ENCODE peak calls at places on chromosomes 3 and 15, in ten cellular contexts. K is CD8-positive, alpha-beta T cell; L is upper lobe of right lung; S is fibroblast of lung; T is heart left ventricle; G is esophagus muscularis mucosa; E is HCT116; P is transverse colon; I is suprapubic skin; X is IMR-90. Q is an unnamed sample.

GRCh38 chr15:83960192-83960829 is 275.3 kb upstream of the GOLGA6L4 start:
- DNase-seq in S (no peak), E (no peak), G (no peak), P (no peak), I (no peak), L (no peak), T (no peak), X (no peak), K (no peak), Q (no peak)

GRCh38 chr15:100731259-100732156 is 129.1 kb downstream of the ASB7 start:
- DNase-seq in S (no peak), I (no peak), P (no peak), L (no peak), X (peak; percentile 36), T (no peak), G (peak; percentile 47), E (no peak), K (no peak), Q (peak; percentile 60)

GRCh38 chr3:129211772-129212171 is 28.1 kb upstream of the CNBP start:
- DNase-seq in T (peak; percentile 51), X (peak; percentile 79), E (peak; percentile 98), I (peak; percentile 79), P (peak; percentile 91), S (peak; percentile 83), G (no peak), K (no peak), L (peak; percentile 88), Q (no peak)

GRCh38 chr3:152413244-152413643 is 144.5 kb downstream of the MBNL1 start:
- DNase-seq in G (no peak), K (no peak), P (no peak), I (no peak), T (no peak), L (no peak), S (no peak), E (no peak), X (peak; percentile 37), Q (no peak)

GRCh38 chr3:116148881-116149530 is 296.3 kb downstream of the LSAMP start:
- DNase-seq in E (no peak), T (no peak), K (no peak), S (peak; percentile 64), L (no peak), I (no peak), G (no peak), X (peak; percentile 63), P (no peak), Q (no peak)

GRCh38 chr3:133119146-133119545 is 81.0 kb downstream of the TMEM108 start:
- DNase-seq in E (no peak), P (no peak), X (no peak), T (no peak), K (no peak), S (peak; percentile 45), L (no peak), I (no peak), G (no peak), Q (no peak)

GRCh38 chr3:160587105-160587504 is 21.7 kb upstream of the KPNA4 start:
- DNase-seq in K (no peak), L (no peak), G (no peak), I (no peak), S (no peak), E (no peak), X (no peak), T (no peak), P (no peak), Q (no peak)

GRCh38 chr3:45868213-45868612 is 18.1 kb upstream of the CCR9 start:
- DNase-seq in G (no peak), E (no peak), X (no peak), I (no peak), L (no peak), P (no peak), T (no peak), K (no peak), S (no peak), Q (no peak)

GRCh38 chr15:45458746-45459403 is 63.7 kb downstream of the SLC30A4 start:
- DNase-seq in T (peak; percentile 73), L (no peak), S (peak; percentile 58), G (no peak), E (no peak), K (peak; percentile 74), X (peak; percentile 37), I (peak; percentile 74), P (peak; percentile 84), Q (no peak)

GRCh38 chr15:40238927-40239591 is at the start of gene PAK6:
- DNase-seq in S (no peak), K (no peak), G (no peak), P (peak; percentile 46), X (peak; percentile 53), E (peak; percentile 51), I (no peak), T (no peak), L (peak; percentile 84), Q (no peak)

GRCh38 chr15:31280037-31280830 is 46.4 kb upstream of the KLF13 start:
- DNase-seq in G (no peak), P (peak; percentile 14), L (peak; percentile 52), I (peak; percentile 61), S (no peak), E (no peak), K (no peak), T (peak; percentile 20), X (no peak), Q (no peak)

GRCh38 chr3:194631696-194632095 is 1.5 kb downstream of the TMEM44 start:
- DNase-seq in G (no peak), P (no peak), I (peak; percentile 29), S (no peak), L (no peak), E (no peak), X (no peak), K (no peak), T (no peak), Q (no peak)

GRCh38 chr15:22806156-22806555 is 19.7 kb downstream of the NIPA1 start:
- DNase-seq in L (no peak), K (no peak), S (no peak), P (no peak), X (no peak), T (no peak), E (no peak), I (no peak), G (no peak), Q (no peak)

GRCh38 chr15:51108933-51109550 is 14.3 kb upstream of the TNFAIP8L3 start:
- DNase-seq in L (no peak), P (no peak), E (no peak), G (no peak), K (no peak), S (peak; percentile 95), I (no peak), T (no peak), X (peak; percentile 92), Q (peak; percentile 54)

GRCh38 chr15:41882689-41883483 is 11.0 kb downstream of the SPTBN5 start:
- DNase-seq in G (no peak), T (no peak), S (no peak), L (no peak), K (no peak), X (no peak), I (no peak), E (no peak), P (no peak), Q (no peak)
- TF ChIP-seq CTCF in G (no peak), T (no peak), S (no peak), L (no peak), K (no peak), X (no peak), I (no peak), E (no peak), P (no peak), Q (no peak)

GRCh38 chr3:55720614-55721013 is 233.5 kb upstream of the WNT5A start:
- DNase-seq in E (no peak), K (no peak), P (no peak), I (no peak), G (no peak), S (peak; percentile 61), X (peak; percentile 80), T (no peak), L (no peak), Q (no peak)

GRCh38 chr3:55719508-55719907 is 232.4 kb upstream of the WNT5A start:
- DNase-seq in E (no peak), X (no peak), S (peak; percentile 31), P (no peak), L (no peak), T (no peak), K (no peak), G (peak; percentile 53), I (no peak), Q (no peak)

GRCh38 chr3:55724407-55724784 is 237.3 kb upstream of the WNT5A start:
- DNase-seq in G (no peak), L (no peak), S (no peak), E (no peak), I (no peak), P (no peak), K (no peak), T (no peak), X (no peak), Q (no peak)

GRCh38 chr3:55723653-55724406 is 236.7 kb upstream of the WNT5A start:
- DNase-seq in E (no peak), L (no peak), G (peak; percentile 60), T (no peak), I (no peak), S (no peak), K (no peak), X (no peak), P (no peak), Q (no peak)

DNA sequence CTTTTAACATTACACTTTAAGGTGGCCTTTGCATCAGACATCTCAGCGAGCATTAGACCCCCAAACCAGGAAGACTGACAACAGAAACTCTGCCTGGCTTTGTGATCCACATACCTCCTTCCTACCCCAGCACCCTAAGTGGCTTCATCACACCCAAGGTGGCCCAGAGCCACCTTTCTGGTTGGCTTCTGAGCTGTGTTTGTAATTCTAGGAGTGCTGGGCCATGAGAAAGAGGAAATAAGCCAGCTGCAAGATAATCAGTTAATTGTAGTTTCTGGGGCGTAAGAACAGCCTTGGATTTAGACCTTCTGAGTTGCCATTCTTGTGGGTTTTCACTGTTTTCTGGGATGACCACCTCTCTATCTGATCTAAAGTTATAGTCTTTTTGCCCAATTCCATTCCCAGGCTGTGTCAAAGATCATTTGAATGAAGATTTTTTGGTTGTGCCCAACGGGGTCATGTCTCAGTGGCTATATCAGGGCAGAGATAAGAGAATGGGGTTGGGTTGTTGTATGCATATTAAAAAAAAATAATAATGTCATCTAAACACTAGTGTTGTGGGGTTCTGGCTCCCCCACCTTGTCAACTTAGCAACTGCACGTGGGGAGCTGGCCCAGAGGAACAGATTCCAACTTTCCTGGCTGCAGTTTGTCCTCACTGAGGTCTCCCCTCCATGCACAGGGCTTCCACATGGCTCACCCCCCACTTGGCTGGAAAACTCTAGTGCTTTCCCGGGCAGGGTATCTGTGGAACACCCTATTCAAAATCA is 234.8 kb upstream of the WNT5A start:
- DNase-seq in S (peak; percentile 47), K (no peak), L (no peak), P (peak; percentile 32), X (peak; percentile 51), G (peak; percentile 57), E (no peak), I (no peak), T (no peak), Q (no peak)
- H3K4me3 ChIP-seq in S (no peak overlapping the region), K (no peak overlapping the region), L (no peak overlapping the region), P (no peak overlapping the region), X (no peak overlapping the region), G (no peak overlapping the region), E (no peak overlapping the region), I (no peak overlapping the region), T (no peak overlapping the region), Q (no peak overlapping the region)

GRCh38 chr3:183968846-183969245 is 48.8 kb downstream of the ABCC5 start:
- DNase-seq in G (no peak), T (no peak), E (no peak), K (no peak), S (no peak), P (no peak), L (no peak), X (peak; percentile 17), I (no peak), Q (peak; percentile 19)
- H3K36me3 ChIP-seq in G (peaks cover 33% of the 10 kb centered on the region), T (peaks cover 20% of the 10 kb centered on the region), E (no peaks in the 10 kb centered on the region), K (no peaks in the 10 kb centered on the region), S (peaks cover 6% of the 10 kb centered on the region), P (no peaks in the 10 kb centered on the region), L (peaks cover 43% of the 10 kb centered on the region), X (peaks cover 44% of the 10 kb centered on the region), I (peaks cover 53% of the 10 kb centered on the region), Q (peaks cover 6% of the 10 kb centered on the region)

GRCh38 chr3:38970851-38971638 is 80.7 kb downstream of the SCN11A start:
- DNase-seq in P (no peak), L (no peak), X (no peak), S (no peak), I (no peak), T (no peak), E (no peak), G (peak; percentile 57), K (no peak), Q (no peak)
- TF ChIP-seq CTCF in P (no peak), L (no peak), X (no peak), S (no peak), I (no peak), T (no peak), E (no peak), G (no peak), K (no peak), Q (no peak)

Q was measured in BJ.